ENCODE peak calls at places on chromosome 9, in four cellular contexts. One of them, this sample, is unnamed.

GRCh38 chr9:10843151-10843550 is 230.3 kb upstream of the PTPRD start:
- DNase-seq in uterus: no peak
- DNase-seq in Daoy: no peak
- DNase-seq in upper lobe of left lung: no peak
- DNase-seq in this sample: no peak

GRCh38 chr9:106072421-106072820 is 378.1 kb downstream of the TMEM38B start:
- DNase-seq in uterus: no peak
- DNase-seq in Daoy: no peak
- DNase-seq in upper lobe of left lung: no peak
- DNase-seq in this sample: no peak

GRCh38 chr9:111668026-111668573 is 6.7 kb downstream of the GNG10 start:
- DNase-seq in uterus: no peak
- DNase-seq in Daoy: no peak
- DNase-seq in upper lobe of left lung: no peak
- DNase-seq in this sample: peak; percentile 32

GRCh38 chr9:122819326-122819725 is 9.1 kb downstream of the PDCL start:
- DNase-seq in uterus: no peak
- DNase-seq in Daoy: no peak
- DNase-seq in upper lobe of left lung: no peak
- DNase-seq in this sample: no peak

GRCh38 chr9:129437626-129438323 is 183.1 kb downstream of the C9orf50 start:
- DNase-seq in uterus: no peak
- DNase-seq in Daoy: no peak
- DNase-seq in upper lobe of left lung: no peak
- DNase-seq in this sample: no peak

GRCh38 chr9:86767373-86767772 is 179.9 kb downstream of the GAS1 start:
- DNase-seq in uterus: no peak
- DNase-seq in Daoy: no peak
- DNase-seq in upper lobe of left lung: no peak
- DNase-seq in this sample: peak; percentile 29

GRCh38 chr9:90544488-90544887 is 98.1 kb downstream of the DIRAS2 start:
- DNase-seq in uterus: no peak
- DNase-seq in Daoy: no peak
- DNase-seq in upper lobe of left lung: no peak
- DNase-seq in this sample: no peak

GRCh38 chr9:137582286-137582860 is 3.6 kb upstream of the DPH7 start:
- DNase-seq in uterus: no peak
- DNase-seq in Daoy: no peak
- DNase-seq in upper lobe of left lung: no peak
- DNase-seq in this sample: no peak

GRCh38 chr9:131799177-131799823 is 59.4 kb upstream of the RAPGEF1 start:
- DNase-seq in uterus: no peak
- DNase-seq in Daoy: peak; percentile 63
- DNase-seq in upper lobe of left lung: peak; percentile 24
- DNase-seq in this sample: peak; percentile 49

GRCh38 chr9:96450613-96451544 is 910 bp downstream of the HABP4 start:
- DNase-seq in uterus: no peak
- DNase-seq in Daoy: peak; percentile 32
- DNase-seq in upper lobe of left lung: peak; percentile 37
- DNase-seq in this sample: peak; percentile 55

GRCh38 chr9:124455820-124456219 is 5.6 kb downstream of the ADGRD2 start:
- DNase-seq in uterus: no peak
- DNase-seq in Daoy: peak; percentile 3
- DNase-seq in upper lobe of left lung: no peak
- DNase-seq in this sample: no peak

GRCh38 chr9:73081979-73082657 is 69.5 kb upstream of the ANXA1 start:
- DNase-seq in uterus: no peak
- DNase-seq in Daoy: peak; percentile 28
- DNase-seq in upper lobe of left lung: no peak
- DNase-seq in this sample: peak; percentile 32

GRCh38 chr9:3662671-3663070 is 136.9 kb upstream of the RFX3 start:
- DNase-seq in uterus: no peak
- DNase-seq in Daoy: peak; percentile 13
- DNase-seq in upper lobe of left lung: no peak
- DNase-seq in this sample: no peak

GRCh38 chr9:93225892-93226291 is 42.0 kb downstream of the WNK2 start:
- DNase-seq in uterus: no peak
- DNase-seq in Daoy: no peak
- DNase-seq in upper lobe of left lung: no peak
- DNase-seq in this sample: no peak

GRCh38 chr9:117763314-117763713 is 59.1 kb downstream of the TLR4 start:
- DNase-seq in uterus: no peak
- DNase-seq in Daoy: no peak
- DNase-seq in upper lobe of left lung: no peak
- DNase-seq in this sample: peak; percentile 64

GRCh38 chr9:33619666-33620404 is 95.8 kb downstream of the ANKRD18B start:
- DNase-seq in uterus: no peak
- DNase-seq in Daoy: peak; percentile 64
- DNase-seq in upper lobe of left lung: no peak
- DNase-seq in this sample: peak; percentile 67

GRCh38 chr9:88583901-88584596 is 49.1 kb downstream of the NXNL2 start:
- DNase-seq in uterus: peak; percentile 34
- DNase-seq in Daoy: peak; percentile 68
- DNase-seq in upper lobe of left lung: no peak
- DNase-seq in this sample: peak; percentile 71

GRCh38 chr9:121861501-121862180 is 210.2 kb downstream of the DAB2IP start:
- DNase-seq in uterus: peak; percentile 61
- DNase-seq in Daoy: peak; percentile 48
- DNase-seq in upper lobe of left lung: no peak
- DNase-seq in this sample: peak; percentile 47

GRCh38 chr9:14238044-14238443 is 75.9 kb downstream of the NFIB start:
- DNase-seq in uterus: no peak
- DNase-seq in Daoy: peak; percentile 89
- DNase-seq in upper lobe of left lung: no peak
- DNase-seq in this sample: peak; percentile 50

GRCh38 chr9:97749928-97750327 is 52.8 kb upstream of the XPA start:
- DNase-seq in uterus: no peak
- DNase-seq in Daoy: no peak
- DNase-seq in upper lobe of left lung: no peak
- DNase-seq in this sample: no peak

GRCh38 chr9:133144142-133144886 is 19.4 kb downstream of the GBGT1 start:
- DNase-seq in uterus: peak; percentile 69
- DNase-seq in Daoy: peak; percentile 90
- DNase-seq in upper lobe of left lung: peak; percentile 91
- DNase-seq in this sample: peak; percentile 46

GRCh38 chr9:108551030-108551964 is 304.5 kb downstream of the ACTL7B start:
- DNase-seq in uterus: no peak
- DNase-seq in Daoy: peak; percentile 94
- DNase-seq in upper lobe of left lung: no peak
- DNase-seq in this sample: peak; percentile 83

GRCh38 chr9:137680445-137681358 is 61.9 kb downstream of the EHMT1 start:
- DNase-seq in uterus: no peak
- DNase-seq in Daoy: no peak
- DNase-seq in upper lobe of left lung: no peak
- DNase-seq in this sample: no peak

GRCh38 chr9:95890594-95890993 is 15.1 kb downstream of the ERCC6L2 start:
- DNase-seq in uterus: no peak
- DNase-seq in Daoy: no peak
- DNase-seq in upper lobe of left lung: no peak
- DNase-seq in this sample: no peak

GRCh38 chr9:113463418-113464285 is at the start of gene RGS3:
- DNase-seq in uterus: no peak
- DNase-seq in Daoy: peak; percentile 69
- DNase-seq in upper lobe of left lung: peak; percentile 88
- DNase-seq in this sample: no peak

GRCh38 chr9:17757816-17758215 is 178.9 kb downstream of the SH3GL2 start:
- DNase-seq in uterus: no peak
- DNase-seq in Daoy: peak; percentile 11
- DNase-seq in upper lobe of left lung: no peak
- DNase-seq in this sample: peak; percentile 13

GRCh38 chr9:136100700-136101614 is 5.9 kb upstream of the NACC2 start:
- DNase-seq in uterus: no peak
- DNase-seq in Daoy: peak; percentile 44
- DNase-seq in upper lobe of left lung: no peak
- DNase-seq in this sample: no peak